ENCODE peak calls at places on chromosomes 7 and 10, in four cellular contexts. One of them, this sample, is unnamed. For H3K4me1, the result is how much of the 10 kb centered on the place peaks cover.

GRCh38 chr10:44971419-44971818 is 7.2 kb downstream of the DEPP1 start:
- DNase-seq in HepG2: no peak
- DNase-seq in upper lobe of left lung: no peak
- DNase-seq in A549: no peak
- DNase-seq in this sample: no peak

GRCh38 chr10:79350407-79351154 is 3.3 kb downstream of the PPIF start:
- DNase-seq in HepG2: no peak
- DNase-seq in upper lobe of left lung: no peak
- DNase-seq in A549: no peak
- DNase-seq in this sample: no peak

GRCh38 chr7:130894146-130895005 is 160.4 kb upstream of the KLF14 start:
- DNase-seq in HepG2: peak
- DNase-seq in upper lobe of left lung: peak
- DNase-seq in A549: peak
- DNase-seq in this sample: peak

GRCh38 chr10:112229096-112229495 is 45.5 kb upstream of the GPAM start:
- DNase-seq in HepG2: no peak
- DNase-seq in upper lobe of left lung: no peak
- DNase-seq in A549: no peak
- DNase-seq in this sample: no peak

GRCh38 chr7:52355059-52355458 is 680.4 kb upstream of the POM121L12 start:
- DNase-seq in HepG2: no peak
- DNase-seq in upper lobe of left lung: no peak
- DNase-seq in A549: no peak
- DNase-seq in this sample: no peak

GRCh38 chr7:153524070-153524601 is 528.1 kb upstream of the DPP6 start:
- DNase-seq in HepG2: no peak
- DNase-seq in upper lobe of left lung: no peak
- DNase-seq in A549: no peak
- DNase-seq in this sample: no peak

GRCh38 chr10:85124592-85124991 is 796.2 kb downstream of the CCSER2 start:
- DNase-seq in HepG2: no peak
- DNase-seq in upper lobe of left lung: peak
- DNase-seq in A549: no peak
- DNase-seq in this sample: no peak

GRCh38 chr7:130921391-130922180 is 187.6 kb upstream of the KLF14 start:
- DNase-seq in HepG2: no peak
- DNase-seq in upper lobe of left lung: peak
- DNase-seq in A549: no peak
- DNase-seq in this sample: peak

GRCh38 chr10:79079074-79079397 is 10.3 kb downstream of the ZMIZ1 start:
- DNase-seq in HepG2: no peak
- DNase-seq in upper lobe of left lung: no peak
- DNase-seq in A549: no peak
- DNase-seq in this sample: no peak

GRCh38 chr10:88082806-88083596 is 219.6 kb downstream of the PTEN start:
- DNase-seq in HepG2: no peak
- DNase-seq in upper lobe of left lung: no peak
- DNase-seq in A549: no peak
- DNase-seq in this sample: no peak

GRCh38 chr7:111750168-111750715 is 187.9 kb upstream of the IMMP2L start:
- DNase-seq in HepG2: no peak
- DNase-seq in upper lobe of left lung: no peak
- DNase-seq in A549: no peak
- DNase-seq in this sample: no peak

GRCh38 chr7:920351-921070 is 34.0 kb downstream of the ADAP1 start:
- DNase-seq in HepG2: no peak
- DNase-seq in upper lobe of left lung: no peak
- DNase-seq in A549: no peak
- DNase-seq in this sample: peak

GRCh38 chr10:109306698-109307097 is 616.6 kb downstream of the XPNPEP1 start:
- DNase-seq in HepG2: no peak
- DNase-seq in upper lobe of left lung: no peak
- DNase-seq in A549: no peak
- DNase-seq in this sample: no peak

GRCh38 chr7:36266683-36267082 is 113.6 kb downstream of the EEPD1 start:
- DNase-seq in HepG2: peak
- DNase-seq in upper lobe of left lung: no peak
- DNase-seq in A549: peak
- DNase-seq in this sample: no peak

GRCh38 chr10:129105266-129105665 is 361.8 kb upstream of the MGMT start:
- DNase-seq in HepG2: no peak
- DNase-seq in upper lobe of left lung: no peak
- DNase-seq in A549: no peak
- DNase-seq in this sample: no peak

GRCh38 chr10:79502561-79503309 is 9.6 kb upstream of the EIF5AL1 start:
- DNase-seq in HepG2: peak
- DNase-seq in upper lobe of left lung: no peak
- DNase-seq in A549: peak
- DNase-seq in this sample: peak

GRCh38 chr10:13924020-13924725 is 337.4 kb downstream of the PRPF18 start:
- DNase-seq in HepG2: no peak
- DNase-seq in upper lobe of left lung: no peak
- DNase-seq in A549: no peak
- DNase-seq in this sample: no peak

GRCh38 chr7:139058963-139059362 is 23.1 kb upstream of the ZC3HAV1L start:
- DNase-seq in HepG2: no peak
- DNase-seq in upper lobe of left lung: no peak
- DNase-seq in A549: no peak
- DNase-seq in this sample: no peak

GRCh38 chr7:38195804-38196595 is 18.0 kb downstream of the STARD3NL start:
- DNase-seq in HepG2: no peak
- DNase-seq in upper lobe of left lung: no peak
- DNase-seq in A549: peak
- DNase-seq in this sample: no peak

GRCh38 chr7:1403844-1404404 is 55.3 kb downstream of the MICALL2 start:
- DNase-seq in HepG2: no peak
- DNase-seq in upper lobe of left lung: no peak
- DNase-seq in A549: peak
- DNase-seq in this sample: no peak

GRCh38 chr7:142808461-142808801 is 37.7 kb downstream of the PRSS2 start:
- DNase-seq in HepG2: no peak
- DNase-seq in upper lobe of left lung: no peak
- DNase-seq in A549: no peak
- DNase-seq in this sample: no peak
- TF ChIP-seq EP300 in HepG2: no peak
- TF ChIP-seq EP300 in upper lobe of left lung: no peak
- TF ChIP-seq EP300 in A549: no peak
- TF ChIP-seq EP300 in this sample: no peak

DNA sequence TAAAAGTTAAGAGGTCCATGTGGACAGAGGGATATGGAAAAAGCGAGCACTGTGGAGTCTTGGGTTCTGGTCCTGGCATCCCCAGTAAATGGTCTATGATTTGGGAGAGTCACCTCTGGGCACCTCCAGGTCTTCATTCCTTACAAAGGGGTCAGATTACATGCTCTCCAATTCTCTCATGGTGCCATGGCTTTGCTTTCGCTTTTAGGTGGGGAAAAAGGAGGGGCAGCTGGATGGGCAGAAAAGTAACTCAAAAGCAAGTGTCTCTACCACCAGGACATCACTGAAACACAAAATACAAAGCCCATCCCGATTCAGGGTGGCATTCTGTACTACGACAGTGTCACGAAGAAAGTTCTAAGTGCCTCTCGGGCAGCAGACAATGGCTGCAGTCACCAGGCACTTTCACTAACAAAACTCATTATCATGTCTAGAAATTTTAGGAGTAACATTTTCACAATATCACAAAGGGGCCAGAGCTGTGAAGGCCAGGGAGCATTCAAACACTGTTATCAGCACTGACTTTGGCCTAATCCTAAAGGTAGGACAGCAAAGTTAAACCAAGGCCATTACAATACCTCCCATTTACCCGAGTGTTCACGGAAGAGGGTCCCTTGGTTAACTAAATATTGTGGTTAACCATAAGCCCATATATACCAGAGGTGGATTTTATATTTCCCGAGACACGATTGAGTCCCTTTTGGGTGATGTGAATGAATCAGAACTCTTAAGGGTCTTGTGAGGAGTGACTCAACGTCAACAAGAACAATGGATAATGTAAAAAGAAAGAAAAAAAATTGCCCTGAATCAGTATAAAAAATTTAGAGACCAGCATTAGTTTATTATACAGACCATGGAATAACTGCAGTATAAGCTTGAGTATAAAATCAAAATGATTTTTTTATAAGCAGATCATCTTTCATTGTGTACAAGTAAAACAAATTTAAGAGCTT is 2.5 kb downstream of the PSAP start:
- DNase-seq in HepG2: peak
- DNase-seq in upper lobe of left lung: no peak
- DNase-seq in A549: no peak
- DNase-seq in this sample: no peak
- H3K4me3 ChIP-seq in HepG2: peak
- H3K4me3 ChIP-seq in upper lobe of left lung: no peak
- H3K4me3 ChIP-seq in A549: peak
- H3K4me3 ChIP-seq in this sample: no peak

GRCh38 chr10:95394161-95394880 is 103.5 kb upstream of the PDLIM1 start:
- DNase-seq in HepG2: peak
- DNase-seq in upper lobe of left lung: no peak
- DNase-seq in A549: peak
- DNase-seq in this sample: no peak

GRCh38 chr10:95392250-95392584 is 101.4 kb upstream of the PDLIM1 start:
- DNase-seq in HepG2: no peak
- DNase-seq in upper lobe of left lung: no peak
- DNase-seq in A549: no peak
- DNase-seq in this sample: no peak

GRCh38 chr10:95391570-95392249 is 100.9 kb upstream of the PDLIM1 start:
- DNase-seq in HepG2: no peak
- DNase-seq in upper lobe of left lung: no peak
- DNase-seq in A549: peak
- DNase-seq in this sample: no peak

GRCh38 chr10:95391164-95391563 is 100.4 kb upstream of the PDLIM1 start:
- DNase-seq in HepG2: no peak
- DNase-seq in upper lobe of left lung: no peak
- DNase-seq in A549: no peak
- DNase-seq in this sample: no peak

DNA sequence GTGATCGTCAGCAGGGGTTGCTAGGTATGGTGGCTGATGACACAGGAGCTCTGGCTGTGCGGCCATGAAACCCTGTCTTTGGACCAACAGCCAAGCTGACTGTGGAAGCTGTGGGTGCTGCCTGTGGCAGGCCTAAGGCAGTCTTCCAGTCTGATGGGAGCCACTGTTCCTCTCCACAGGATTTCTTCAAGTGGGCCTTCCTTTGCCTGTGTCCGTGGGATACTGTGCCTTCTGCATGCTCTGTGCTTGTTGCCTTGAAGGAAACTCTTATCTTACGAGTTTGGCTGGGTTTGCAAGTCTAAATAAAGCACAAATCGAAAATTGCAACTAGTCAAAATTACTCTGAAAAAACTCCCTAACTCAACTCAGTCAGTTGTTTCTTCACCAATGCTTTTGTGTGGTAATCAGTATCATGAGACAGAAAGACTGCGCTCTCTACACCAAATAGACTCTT is 101.9 kb upstream of the PDLIM1 start:
- DNase-seq in HepG2: no peak
- DNase-seq in upper lobe of left lung: no peak
- DNase-seq in A549: no peak
- DNase-seq in this sample: no peak
- H3K4me1 ChIP-seq in HepG2: under half
- H3K4me1 ChIP-seq in upper lobe of left lung: under half
- H3K4me1 ChIP-seq in A549: under half
- H3K4me1 ChIP-seq in this sample: under half

GRCh38 chr7:77888998-77889397 is 90.4 kb downstream of the PHTF2 start:
- DNase-seq in HepG2: no peak
- DNase-seq in upper lobe of left lung: no peak
- DNase-seq in A549: no peak
- DNase-seq in this sample: no peak
- TF ChIP-seq EP300 in HepG2: no peak
- TF ChIP-seq EP300 in upper lobe of left lung: no peak
- TF ChIP-seq EP300 in A549: no peak
- TF ChIP-seq EP300 in this sample: no peak

GRCh38 chr7:92815412-92815811 is 21.0 kb downstream of the CDK6 start:
- DNase-seq in HepG2: no peak
- DNase-seq in upper lobe of left lung: no peak
- DNase-seq in A549: no peak
- DNase-seq in this sample: no peak
- H3K4me3 ChIP-seq in HepG2: no peak
- H3K4me3 ChIP-seq in upper lobe of left lung: no peak
- H3K4me3 ChIP-seq in A549: no peak
- H3K4me3 ChIP-seq in this sample: no peak

DNA sequence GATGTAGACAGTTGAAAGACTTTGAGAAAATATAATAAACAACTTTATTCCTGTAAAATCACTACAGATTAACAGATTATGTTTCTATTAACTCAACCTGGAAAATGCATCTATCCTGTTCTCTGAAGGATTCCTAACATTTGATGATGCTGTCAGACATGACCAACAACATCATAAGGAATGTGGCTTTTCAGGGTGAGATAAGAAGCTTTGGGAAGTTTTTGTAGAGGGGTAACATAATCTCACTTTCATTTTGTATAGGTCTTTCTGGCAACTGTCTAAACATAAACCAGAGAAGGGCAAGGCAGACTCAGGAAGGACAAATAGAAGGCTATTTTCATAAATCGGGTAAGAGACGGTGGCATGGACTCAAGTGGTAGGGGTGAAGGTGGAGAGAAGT is 112.2 kb downstream of the TES start:
- DNase-seq in HepG2: no peak
- DNase-seq in upper lobe of left lung: no peak
- DNase-seq in A549: no peak
- DNase-seq in this sample: no peak
- H3K4me1 ChIP-seq in HepG2: under half
- H3K4me1 ChIP-seq in upper lobe of left lung: under half
- H3K4me1 ChIP-seq in A549: under half
- H3K4me1 ChIP-seq in this sample: under half